ENCODE peak calls at places on chromosome 17, in five cellular contexts. I is Peyer's patch, T is GM12878, Q is cardiac muscle cell, W is body of pancreas. F is an unnamed sample. For H3K4me1, the result is how much of the 10 kb centered on the place peaks cover.

GRCh38 chr17:8015957-8016631 is 13.7 kb downstream of the GUCY2D start:
- DNase-seq in Q (peak), T (no peak), W (peak), I (no peak), F (no peak)

GRCh38 chr17:49850772-49851386 is 3.0 kb upstream of the TAC4 start:
- DNase-seq in T (no peak), I (no peak), Q (peak), W (no peak), F (no peak)

GRCh38 chr17:4492762-4493561 is 5.7 kb upstream of the SPNS2 start:
- DNase-seq in T (no peak), Q (peak), I (peak), W (no peak), F (peak)

GRCh38 chr17:55527520-55528118 is 16.4 kb upstream of the SMIM36 start:
- DNase-seq in I (no peak), W (no peak), T (no peak), Q (peak), F (no peak)

GRCh38 chr17:70636517-70637133 is 467.3 kb downstream of the KCNJ2 start:
- DNase-seq in I (no peak), W (no peak), Q (peak), T (no peak), F (no peak)

GRCh38 chr17:40515491-40516041 is 14.1 kb upstream of the TNS4 start:
- DNase-seq in I (peak), T (no peak), Q (no peak), W (no peak), F (no peak)

GRCh38 chr17:80516533-80516932 is 28.1 kb upstream of the RPTOR start:
- DNase-seq in T (no peak), W (no peak), I (no peak), Q (no peak), F (no peak)

GRCh38 chr17:72005332-72006163 is 115.3 kb upstream of the SOX9 start:
- DNase-seq in T (peak), I (no peak), W (no peak), Q (no peak), F (no peak)

GRCh38 chr17:77546772-77547201 is 406.0 kb downstream of the SEC14L1 start:
- DNase-seq in Q (peak), I (no peak), T (no peak), W (no peak), F (no peak)

GRCh38 chr17:42672038-42672437 is 4.8 kb downstream of the PLEKHH3 start:
- DNase-seq in Q (no peak), W (no peak), T (no peak), I (no peak), F (no peak)

GRCh38 chr17:218711-219110 is 37.3 kb upstream of the DOC2B start:
- DNase-seq in T (no peak), Q (no peak), I (peak), W (no peak), F (no peak)

GRCh38 chr17:36703860-36704266 is 102.5 kb downstream of the MRM1 start:
- DNase-seq in Q (peak), W (peak), I (no peak), T (no peak), F (peak)

GRCh38 chr17:68531252-68531651 is 19.0 kb downstream of the PRKAR1A start:
- DNase-seq in T (no peak), I (no peak), Q (no peak), W (no peak), F (no peak)

GRCh38 chr17:16106161-16106891 is 106.7 kb downstream of the TTC19 start:
- DNase-seq in W (no peak), Q (peak), T (no peak), I (no peak), F (no peak)

GRCh38 chr17:48558731-48559608 is 14.1 kb upstream of the HOXB2 start:
- DNase-seq in Q (no peak), W (no peak), T (no peak), I (no peak), F (no peak)

GRCh38 chr17:9057310-9057709 is 36.0 kb downstream of the NTN1 start:
- DNase-seq in T (no peak), Q (no peak), W (no peak), I (no peak), F (no peak)
- H3K4me1 ChIP-seq in T (under half), Q (under half), W (under half), I (under half), F (under half)

DNA sequence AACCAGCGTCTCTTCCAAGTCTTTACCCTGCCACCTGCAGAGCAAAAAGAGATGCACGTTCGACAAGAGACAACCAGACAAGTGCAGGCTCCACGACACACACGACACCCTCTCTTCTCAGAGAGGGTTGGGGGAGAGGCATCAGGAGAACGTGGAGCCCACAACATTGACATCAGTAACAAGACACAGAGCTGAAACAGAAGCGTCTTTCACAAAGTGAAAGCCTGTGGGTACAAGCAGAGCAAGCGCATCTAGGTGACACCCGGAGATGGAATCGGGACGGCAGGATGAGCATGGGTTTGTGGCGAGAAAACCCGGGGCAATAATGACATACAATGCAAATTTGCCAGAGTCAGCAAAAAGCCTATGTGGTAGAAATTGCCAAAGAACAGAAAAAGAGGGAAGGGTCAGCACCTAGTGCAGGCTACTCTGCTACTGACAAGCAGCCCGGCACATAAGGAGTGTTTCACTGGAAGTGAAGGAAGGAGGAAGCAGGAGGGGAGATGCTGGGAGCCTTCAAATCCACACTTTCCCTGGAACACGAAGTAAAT is 89.5 kb downstream of the CYTH1 start:
- DNase-seq in Q (no peak), I (peak), T (no peak), W (no peak), F (no peak)
- H3K4me3 ChIP-seq in Q (no peak), I (no peak), T (no peak), W (no peak), F (no peak)

GRCh38 chr17:57402691-57403090 is 146.4 kb downstream of the MSI2 start:
- DNase-seq in T (no peak), I (no peak), Q (no peak), W (no peak), F (no peak)
- H3K4me1 ChIP-seq in T (under half), I (under half), Q (half or more), W (under half), F (under half)

GRCh38 chr17:63626551-63627228 is 4.5 kb downstream of the MAP3K3 start:
- DNase-seq in W (no peak), I (no peak), T (no peak), Q (peak), F (no peak)

GRCh38 chr17:63621229-63621683 is 961 bp upstream of the MAP3K3 start:
- DNase-seq in Q (no peak), T (no peak), I (no peak), W (no peak), F (no peak)

GRCh38 chr17:63621684-63622570 is at the start of gene MAP3K3:
- DNase-seq in T (peak), I (peak), W (peak), Q (peak), F (peak)

GRCh38 chr17:63622571-63623390 is 564 bp downstream of the MAP3K3 start:
- DNase-seq in W (peak), I (peak), Q (peak), T (no peak), F (peak)

DNA sequence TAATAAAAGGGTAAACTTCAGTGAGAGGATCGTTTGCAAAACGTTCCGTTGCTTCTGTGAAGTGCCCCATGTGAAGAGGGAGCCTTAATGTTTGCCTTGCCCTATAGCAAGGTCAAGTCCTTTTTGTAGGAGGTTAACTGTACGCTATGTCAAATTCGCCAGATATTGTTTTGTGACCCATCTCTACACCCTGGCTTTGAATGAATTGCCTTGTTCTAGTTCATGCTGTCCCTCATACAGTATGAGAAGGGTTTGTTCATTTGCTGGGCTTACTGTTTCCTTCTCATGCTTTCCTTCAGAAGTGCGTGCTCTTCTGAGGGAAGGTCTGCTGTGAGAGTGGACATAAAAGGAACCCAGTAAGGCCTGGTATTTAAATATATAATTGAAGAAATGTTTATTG is 1.6 kb downstream of the MAP3K3 start:
- DNase-seq in W (no peak), Q (no peak), I (no peak), T (no peak), F (no peak)
- H3K4me3 ChIP-seq in W (no peak), Q (peak), I (peak), T (peak), F (peak)

GRCh38 chr17:82235056-82235774 is 6.4 kb downstream of the SLC16A3 start:
- DNase-seq in Q (no peak), I (no peak), W (no peak), T (no peak), F (no peak)

GRCh38 chr17:82235775-82236141 is 6.9 kb downstream of the SLC16A3 start:
- DNase-seq in W (no peak), T (no peak), I (peak), Q (no peak), F (no peak)

GRCh38 chr17:82237746-82238561 is 9.1 kb downstream of the SLC16A3 start:
- DNase-seq in T (no peak), I (no peak), Q (no peak), W (no peak), F (no peak)

GRCh38 chr17:82237083-82237745 is 8.4 kb downstream of the SLC16A3 start:
- DNase-seq in I (peak), W (no peak), Q (no peak), T (no peak), F (no peak)

DNA sequence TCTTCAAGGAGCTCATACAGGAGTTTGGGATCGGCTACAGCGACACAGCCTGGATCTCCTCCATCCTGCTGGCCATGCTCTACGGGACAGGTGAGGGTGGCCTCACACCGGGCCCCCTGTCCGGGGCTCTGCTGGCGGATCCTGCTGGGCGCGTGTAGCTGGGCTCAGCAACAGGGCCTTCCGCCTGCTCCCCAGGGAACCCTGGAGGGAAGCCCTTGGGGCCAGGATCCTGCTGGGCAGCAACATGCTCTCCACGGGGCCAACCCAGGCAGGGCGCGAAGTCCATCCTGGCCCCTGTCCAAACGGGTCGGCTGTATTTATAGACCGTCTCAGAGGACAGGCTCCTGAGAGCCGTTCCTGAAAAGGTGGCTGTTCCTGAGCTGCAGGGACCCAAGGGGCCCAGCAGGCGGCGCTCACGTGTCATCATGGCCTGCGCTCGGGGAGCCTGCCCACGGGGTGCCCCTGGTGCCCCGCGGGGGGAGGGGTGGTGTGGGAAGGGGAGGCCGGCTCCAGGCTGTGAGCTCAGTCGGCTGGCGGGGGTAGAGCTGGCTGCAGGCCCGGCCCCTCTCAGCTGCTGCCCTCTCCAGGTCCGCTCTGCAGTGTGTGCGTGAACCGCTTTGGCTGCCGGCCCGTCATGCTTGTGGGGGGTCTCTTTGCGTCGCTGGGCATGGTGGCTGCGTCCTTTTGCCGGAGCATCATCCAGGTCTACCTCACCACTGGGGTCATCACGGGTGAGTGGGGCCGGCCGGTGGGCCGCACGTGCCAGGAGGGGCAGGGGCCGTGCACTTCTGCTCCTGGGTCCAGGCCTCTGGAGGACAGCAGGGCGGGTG is 7.5 kb downstream of the SLC16A3 start:
- DNase-seq in W (peak), I (peak), T (no peak), Q (peak), F (peak)
- H3K4me1 ChIP-seq in W (under half), I (half or more), T (half or more), Q (half or more), F (half or more)

GRCh38 chr17:51814521-51814920 is 344.0 kb downstream of the CA10 start:
- DNase-seq in Q (no peak), T (no peak), I (no peak), W (no peak), F (no peak)

GRCh38 chr17:51813166-51813783 is 345.2 kb downstream of the CA10 start:
- DNase-seq in W (no peak), I (no peak), Q (no peak), T (no peak), F (no peak)

GRCh38 chr17:51815097-51815496 is 343.4 kb downstream of the CA10 start:
- DNase-seq in I (no peak), W (no peak), T (no peak), Q (no peak), F (no peak)

GRCh38 chr17:51817955-51818354 is 340.6 kb downstream of the CA10 start:
- DNase-seq in I (no peak), T (no peak), Q (no peak), W (no peak), F (no peak)

GRCh38 chr17:51813784-51814174 is 344.7 kb downstream of the CA10 start:
- DNase-seq in I (no peak), T (no peak), Q (no peak), W (no peak), F (no peak)
- H3K4me3 ChIP-seq in I (no peak), T (no peak), Q (no peak), W (no peak), F (no peak)

F was measured in CD8-positive, alpha-beta T cell.